ENCODE peak calls at places on chromosome 2, in nine cellular contexts. R is T-cell, W is mucosa of gallbladder, B is skeletal muscle cell, I is cerebellar nuclear complex, X is PC-3, G is putamen, V is pancreas, S is RKO. C is an unnamed sample.

GRCh38 chr2:20352230-20353216 is 1.9 kb upstream of the PUM2 start:
- DNase-seq in R (no peak), W (no peak), B (no peak), I (no peak), X (no peak), G (no peak), V (no peak), S (no peak), C (no peak)

GRCh38 chr2:163453920-163454319 is 281.9 kb downstream of the FIGN start:
- DNase-seq in R (no peak), W (no peak), B (no peak), I (no peak), X (no peak), G (no peak), V (no peak), S (no peak), C (peak)

GRCh38 chr2:66872056-66872821 is 437.3 kb downstream of the MEIS1 start:
- DNase-seq in R (no peak), W (no peak), B (no peak), I (no peak), X (peak), G (no peak), V (no peak), S (no peak), C (peak)

GRCh38 chr2:22273853-22274252 is 1111.1 kb upstream of the KLHL29 start:
- DNase-seq in R (no peak), W (no peak), B (no peak), I (no peak), X (no peak), G (no peak), V (no peak), S (peak), C (no peak)

GRCh38 chr2:42819160-42819559 is 26.8 kb upstream of the HAAO start:
- DNase-seq in R (no peak), W (no peak), B (no peak), I (no peak), X (no peak), G (no peak), V (no peak), S (no peak), C (no peak)

GRCh38 chr2:38633895-38634294 is 31.2 kb upstream of the HNRNPLL start:
- DNase-seq in R (no peak), W (no peak), B (no peak), I (no peak), X (no peak), G (no peak), V (no peak), S (no peak), C (no peak)

GRCh38 chr2:157471078-157471477 is 27.2 kb upstream of the CYTIP start:
- DNase-seq in R (no peak), W (no peak), B (no peak), I (no peak), X (no peak), G (no peak), V (no peak), S (no peak), C (no peak)

GRCh38 chr2:214575030-214575949 is 164.4 kb downstream of the VWC2L start:
- DNase-seq in R (no peak), W (no peak), B (no peak), I (no peak), X (peak), G (peak), V (no peak), S (no peak), C (no peak)

GRCh38 chr2:56448999-56449431 is 265.2 kb downstream of the CCDC85A start:
- DNase-seq in R (no peak), W (peak), B (peak), I (no peak), X (peak), G (peak), V (peak), S (no peak), C (peak)

GRCh38 chr2:53505814-53506213 is 261.8 kb upstream of the CHAC2 start:
- DNase-seq in R (no peak), W (no peak), B (no peak), I (no peak), X (peak), G (no peak), V (no peak), S (no peak), C (no peak)

C was measured in epithelial cell of esophagus.